ENCODE peak calls at places on chromosomes 1 and 21, in four cellular contexts. G is endothelial cell of umbilical vein, J is HCT116, R is K562. M is an unnamed sample.

GRCh38 chr1:43147625-43148319 is 24.3 kb downstream of the EBNA1BP2 start:
- DNase-seq in R (peak), J (peak), G (peak), M (peak)

GRCh38 chr1:204788470-204788869 is 82.2 kb upstream of the NFASC start:
- DNase-seq in G (no peak), R (no peak), J (no peak), M (no peak)

GRCh38 chr21:41488080-41488479 is 19.9 kb downstream of the TMPRSS2 start:
- DNase-seq in J (no peak), R (no peak), G (no peak), M (no peak)

GRCh38 chr1:204889681-204890373 is 19.2 kb downstream of the NFASC start:
- DNase-seq in G (no peak), J (no peak), R (no peak), M (peak)

GRCh38 chr1:180085331-180085730 is 69.3 kb upstream of the QSOX1 start:
- DNase-seq in R (no peak), J (no peak), G (no peak), M (no peak)

GRCh38 chr1:234882898-234883297 is 245.7 kb downstream of the TOMM20 start:
- DNase-seq in J (no peak), G (no peak), R (no peak), M (no peak)

GRCh38 chr1:115717541-115717940 is 51.0 kb downstream of the CASQ2 start:
- DNase-seq in R (peak), J (peak), G (peak), M (no peak)

GRCh38 chr1:51768971-51769601 is 109.4 kb downstream of the NRDC start:
- DNase-seq in R (peak), J (peak), G (peak), M (peak)

GRCh38 chr21:43858806-43859648 is 6.0 kb upstream of the AGPAT3 start:
- DNase-seq in G (no peak), J (no peak), R (peak), M (no peak)

GRCh38 chr1:229887043-229887822 is 179.8 kb upstream of the GALNT2 start:
- DNase-seq in J (no peak), R (no peak), G (no peak), M (no peak)

GRCh38 chr1:118093017-118093416 is 92.0 kb downstream of the SPAG17 start:
- DNase-seq in R (no peak), G (no peak), J (no peak), M (no peak)

GRCh38 chr1:156475568-156476500 is 24.7 kb downstream of the MEF2D start:
- DNase-seq in J (no peak), R (no peak), G (no peak), M (no peak)

GRCh38 chr1:43668956-43669355 is 19.0 kb downstream of the KDM4A start:
- DNase-seq in R (no peak), G (no peak), J (no peak), M (no peak)

GRCh38 chr1:155077346-155077745 is 1.3 kb upstream of the EFNA3 start:
- DNase-seq in J (no peak), R (peak), G (no peak), M (no peak)

GRCh38 chr1:20349561-20349960 is 58.9 kb downstream of the VWA5B1 start:
- DNase-seq in G (no peak), J (no peak), R (no peak), M (no peak)

GRCh38 chr1:30258471-30258870 is 464.9 kb downstream of the MATN1 start:
- DNase-seq in G (no peak), R (no peak), J (no peak), M (peak)

GRCh38 chr1:20371411-20371810 is 80.7 kb downstream of the VWA5B1 start:
- DNase-seq in R (no peak), G (no peak), J (no peak), M (no peak)

GRCh38 chr1:85612704-85613361 is 32.3 kb downstream of the CCN1 start:
- DNase-seq in G (peak), R (peak), J (no peak), M (no peak)

GRCh38 chr1:3315991-3316943 is 138.2 kb upstream of the ARHGEF16 start:
- DNase-seq in J (no peak), R (no peak), G (no peak), M (no peak)

GRCh38 chr1:240691521-240692338 is 79.8 kb upstream of the GREM2 start:
- DNase-seq in J (no peak), G (no peak), R (no peak), M (no peak)

GRCh38 chr1:227886993-227887696 is 60.6 kb downstream of the WNT9A start:
- DNase-seq in G (peak), R (no peak), J (no peak), M (no peak)

GRCh38 chr1:52593495-52593894 is 8.7 kb upstream of the GPX7 start:
- DNase-seq in G (no peak), R (no peak), J (no peak), M (no peak)

GRCh38 chr1:1665815-1666251 is 7.0 kb upstream of the CDK11B start:
- DNase-seq in G (no peak), J (no peak), R (peak), M (no peak)

GRCh38 chr1:206776239-206776638 is 3.9 kb upstream of the IL10 start:
- DNase-seq in G (no peak), R (no peak), J (no peak), M (peak)

GRCh38 chr1:8937701-8938100 is 8.0 kb upstream of the CA6 start:
- DNase-seq in J (no peak), R (no peak), G (no peak), M (no peak)

GRCh38 chr21:46639489-46640386 is 4.3 kb downstream of the PRMT2 start:
- DNase-seq in R (no peak), J (no peak), G (peak), M (peak)

GRCh38 chr1:117828206-117828605 is 101.2 kb downstream of the GDAP2 start:
- DNase-seq in R (no peak), G (peak), J (no peak), M (no peak)

GRCh38 chr1:30762152-30762930 is 4.8 kb upstream of the LAPTM5 start:
- DNase-seq in J (no peak), R (no peak), G (no peak), M (no peak)

GRCh38 chr1:110188116-110188618 is 21.9 kb upstream of the KCNC4 start:
- DNase-seq in G (no peak), J (no peak), R (no peak), M (no peak)

GRCh38 chr1:44721521-44722361 is 9.2 kb downstream of the RNU5D-1 start:
- DNase-seq in R (peak), J (peak), G (no peak), M (peak)

GRCh38 chr1:85321237-85321964 is 45.0 kb upstream of the BCL10 start:
- DNase-seq in J (no peak), R (no peak), G (peak), M (no peak)

GRCh38 chr1:8674912-8675311 is 142.5 kb downstream of the RERE start:
- DNase-seq in J (no peak), G (no peak), R (no peak), M (no peak)

GRCh38 chr1:3674100-3675094 is 22.1 kb downstream of the TP73 start:
- DNase-seq in J (no peak), G (no peak), R (no peak), M (no peak)

GRCh38 chr1:47436304-47436978 is 1.4 kb upstream of the FOXD2 start:
- DNase-seq in G (peak), J (peak), R (peak), M (no peak)

GRCh38 chr1:6972390-6972789 is 187.1 kb downstream of the CAMTA1 start:
- DNase-seq in G (no peak), J (no peak), R (no peak), M (no peak)

GRCh38 chr1:151680391-151680790 is 36.2 kb downstream of the CELF3 start:
- DNase-seq in R (no peak), J (peak), G (no peak), M (no peak)

GRCh38 chr1:14994841-14995437 is 158.6 kb upstream of the TMEM51 start:
- DNase-seq in R (no peak), J (no peak), G (no peak), M (no peak)

GRCh38 chr1:169483500-169483966 is 2.2 kb downstream of the SLC19A2 start:
- DNase-seq in G (no peak), R (peak), J (no peak), M (no peak)

GRCh38 chr1:204818998-204819397 is 51.7 kb upstream of the NFASC start:
- DNase-seq in G (no peak), J (no peak), R (no peak), M (no peak)

GRCh38 chr1:87715052-87715451 is 386.4 kb downstream of the LMO4 start:
- DNase-seq in R (no peak), G (no peak), J (no peak), M (no peak)
- TF ChIP-seq POLR2AphosphoS5 in R (no peak), G (no peak), J (no peak), M (no peak)

DNA sequence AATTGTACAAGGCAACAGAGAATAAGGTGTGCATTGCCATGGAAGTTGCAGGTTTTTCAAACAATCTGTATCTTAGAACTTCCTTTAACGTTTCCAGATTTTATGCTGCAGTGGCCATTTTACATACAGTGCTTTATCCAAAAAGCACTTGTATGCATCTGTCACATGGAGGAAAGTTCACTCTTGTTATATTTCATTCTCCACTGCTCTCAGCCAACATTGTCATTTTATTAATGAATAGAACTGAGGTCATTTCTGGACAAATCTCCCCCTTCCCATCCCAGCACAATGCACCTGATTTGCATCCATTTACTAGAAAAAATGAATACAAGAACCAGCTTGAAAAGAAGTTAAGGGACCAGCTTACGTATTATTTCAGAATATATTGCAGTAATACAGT is 342.0 kb downstream of the USP25 start:
- DNase-seq in G (no peak), R (no peak), J (no peak), M (no peak)
- H3K4me3 ChIP-seq in G (no peak), R (no peak), J (no peak), M (peak)

GRCh38 chr1:40383488-40384412 is 10.2 kb downstream of the SMAP2 start:
- DNase-seq in J (no peak), R (peak), G (no peak), M (no peak)

GRCh38 chr1:40385437-40386310 is 12.1 kb downstream of the SMAP2 start:
- DNase-seq in J (no peak), G (peak), R (no peak), M (no peak)

GRCh38 chr1:40383095-40383487 is 9.6 kb downstream of the SMAP2 start:
- DNase-seq in R (peak), J (no peak), G (no peak), M (no peak)

GRCh38 chr1:40384887-40385286 is 11.4 kb downstream of the SMAP2 start:
- DNase-seq in J (no peak), G (no peak), R (no peak), M (no peak)

DNA sequence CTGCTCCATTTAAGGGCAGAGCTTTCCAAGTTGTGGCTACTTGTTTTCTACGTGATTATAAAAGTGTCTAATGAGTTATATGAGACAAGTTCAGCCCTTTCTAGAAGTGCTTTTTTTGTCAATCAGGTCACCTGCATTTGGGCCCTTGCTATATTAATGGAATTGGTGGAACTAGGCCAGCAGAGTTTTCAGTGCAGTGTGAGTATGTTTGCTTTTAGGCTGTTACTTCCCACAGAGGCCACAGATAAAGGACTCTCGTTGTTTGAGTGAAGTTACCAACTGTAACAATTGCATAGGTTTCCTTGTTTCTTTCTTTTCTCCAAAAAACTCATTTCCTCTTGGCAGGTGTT is 10.9 kb downstream of the SMAP2 start:
- DNase-seq in G (no peak), J (no peak), R (no peak), M (no peak)
- H3K9ac ChIP-seq in G (no peak), J (no peak), R (peak), M (peak)

DNA sequence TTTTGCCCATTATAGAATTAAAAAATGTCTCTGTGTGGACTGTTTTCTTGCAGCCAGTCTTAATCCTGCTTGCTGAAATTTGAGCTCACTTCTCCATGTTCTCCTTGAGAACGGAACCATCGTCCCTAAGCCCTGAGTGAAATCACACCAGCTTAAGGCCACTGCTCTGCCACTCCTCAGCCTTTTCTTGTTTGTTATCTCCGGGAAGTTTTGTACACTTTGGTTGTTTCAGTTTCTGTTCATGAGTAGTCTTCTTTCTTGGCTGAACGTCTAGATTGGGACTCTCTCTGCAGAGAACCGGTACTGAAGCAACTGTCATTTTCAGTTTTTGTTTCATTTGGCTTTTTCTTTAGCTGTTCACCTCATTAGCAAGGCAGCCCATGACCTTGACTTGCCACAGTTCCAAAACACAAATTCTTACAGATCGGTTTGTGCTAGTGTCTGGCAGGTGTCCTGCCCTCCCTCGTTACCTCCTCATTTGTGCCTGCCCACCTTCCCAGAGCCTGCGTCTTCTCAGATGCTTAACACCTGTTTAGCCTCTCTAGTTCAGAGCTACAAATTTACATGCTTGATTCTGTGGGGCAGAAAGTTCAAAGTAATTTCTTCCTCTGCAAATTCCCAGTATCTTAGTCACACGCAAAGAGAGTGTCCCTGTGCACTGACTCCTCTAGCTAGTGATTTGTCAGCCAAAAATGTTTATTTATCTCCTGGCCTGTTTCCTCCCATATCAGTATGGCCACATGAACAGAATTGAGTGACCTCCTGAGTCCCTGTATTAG is 12.4 kb downstream of the PSEN2 start:
- DNase-seq in J (no peak), G (no peak), R (no peak), M (no peak)
- TF ChIP-seq POLR2AphosphoS5 in J (no peak), G (peak), R (no peak), M (no peak)

GRCh38 chr1:22248746-22249145 is 105.8 kb upstream of the WNT4 start:
- DNase-seq in J (no peak), G (no peak), R (no peak), M (no peak)
- H3K4me3 ChIP-seq in J (no peak), G (no peak), R (no peak), M (no peak)

GRCh38 chr21:27477321-27477720 is 510.4 kb upstream of the ADAMTS5 start:
- DNase-seq in R (no peak), G (no peak), J (no peak), M (peak)
- H3K9ac ChIP-seq in R (no peak), G (no peak), J (no peak), M (no peak)

DNA sequence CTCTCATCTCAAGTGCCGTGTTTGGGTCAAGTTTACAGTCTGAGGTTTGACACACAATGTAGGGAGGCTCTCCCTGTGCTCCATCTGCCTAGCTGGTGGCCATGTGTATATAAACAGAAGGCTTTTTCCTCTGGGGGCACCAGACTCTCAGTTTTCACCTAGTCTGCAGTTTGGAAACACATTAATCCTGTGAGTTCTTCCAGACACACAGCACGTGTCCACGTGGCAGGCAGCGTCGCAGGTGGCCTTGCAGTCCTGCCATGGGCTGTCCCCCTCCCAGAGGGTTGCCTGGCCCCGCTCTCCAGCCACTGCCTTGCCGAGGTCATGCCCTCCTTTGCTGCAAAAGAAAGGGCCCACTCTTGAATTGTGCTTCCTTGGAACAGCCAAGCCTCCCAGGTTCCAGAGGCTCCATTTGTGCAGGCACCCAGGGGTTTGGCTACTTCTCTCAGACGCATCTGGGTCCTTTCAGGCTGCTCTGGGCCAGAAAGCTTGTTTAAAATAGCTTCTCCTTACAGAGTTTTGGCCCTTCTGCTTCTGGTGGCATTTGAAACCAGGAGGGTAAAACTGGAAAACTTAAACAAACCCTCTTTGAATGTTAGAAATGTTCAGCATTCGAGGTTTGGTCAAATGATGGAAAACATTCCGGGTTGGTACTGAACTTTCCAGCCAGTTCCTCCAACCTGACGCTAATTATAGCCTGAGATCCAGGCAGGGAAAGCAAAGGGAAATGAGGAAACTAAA is 4.4 kb upstream of the RUNX1 start:
- DNase-seq in J (no peak), R (no peak), G (no peak), M (no peak)
- TF ChIP-seq POLR2AphosphoS5 in J (no peak), R (no peak), G (no peak), M (no peak)

GRCh38 chr1:219339466-219339865 is 165.8 kb downstream of the LYPLAL1 start:
- DNase-seq in J (no peak), R (no peak), G (no peak), M (no peak)
- H3K4me3 ChIP-seq in J (no peak), R (no peak), G (no peak), M (no peak)

GRCh38 chr1:45925728-45926287 is 122.4 kb downstream of the MAST2 start:
- DNase-seq in J (no peak), R (no peak), G (peak), M (no peak)
- H3K9ac ChIP-seq in J (no peak), R (no peak), G (no peak), M (no peak)

GRCh38 chr1:58621375-58621774 is 44.3 kb upstream of the TACSTD2 start:
- DNase-seq in G (no peak), J (no peak), R (no peak), M (no peak)
- TF ChIP-seq POLR2AphosphoS5 in G (no peak), J (no peak), R (no peak), M (no peak)